ENCODE peak calls at places on chromosomes 16 and 17, in five cellular contexts. One of them, this sample, is unnamed.

GRCh38 chr17:45430738-45431530 is 1.7 kb downstream of the ARHGAP27 start:
- DNase-seq in H9: peak
- DNase-seq in H1: peak
- DNase-seq in mesenchymal stem cell: peak
- DNase-seq in trophoblast cell: peak
- DNase-seq in this sample: no peak

GRCh38 chr16:84726079-84726669 is 26.4 kb downstream of the USP10 start:
- DNase-seq in H9: peak
- DNase-seq in H1: peak
- DNase-seq in mesenchymal stem cell: peak
- DNase-seq in trophoblast cell: peak
- DNase-seq in this sample: peak

GRCh38 chr17:29068828-29069227 is 25.9 kb downstream of the PIPOX start:
- DNase-seq in H9: no peak
- DNase-seq in H1: no peak
- DNase-seq in mesenchymal stem cell: no peak
- DNase-seq in trophoblast cell: no peak
- DNase-seq in this sample: no peak

GRCh38 chr17:59427425-59427921 is 96.0 kb downstream of the YPEL2 start:
- DNase-seq in H9: no peak
- DNase-seq in H1: no peak
- DNase-seq in mesenchymal stem cell: peak
- DNase-seq in trophoblast cell: peak
- DNase-seq in this sample: no peak

GRCh38 chr16:13996778-13997288 is 74.3 kb upstream of the MRTFB start:
- DNase-seq in H9: no peak
- DNase-seq in H1: no peak
- DNase-seq in mesenchymal stem cell: no peak
- DNase-seq in trophoblast cell: no peak
- DNase-seq in this sample: no peak

GRCh38 chr17:61201211-61201610 is 198.4 kb upstream of the TBX2 start:
- DNase-seq in H9: no peak
- DNase-seq in H1: no peak
- DNase-seq in mesenchymal stem cell: peak
- DNase-seq in trophoblast cell: peak
- DNase-seq in this sample: no peak

GRCh38 chr17:50363217-50364060 is 9.5 kb downstream of the MRPL27 start:
- DNase-seq in H9: peak
- DNase-seq in H1: peak
- DNase-seq in mesenchymal stem cell: peak
- DNase-seq in trophoblast cell: no peak
- DNase-seq in this sample: peak

GRCh38 chr17:12966413-12966812 is 51.4 kb downstream of the ELAC2 start:
- DNase-seq in H9: no peak
- DNase-seq in H1: no peak
- DNase-seq in mesenchymal stem cell: no peak
- DNase-seq in trophoblast cell: no peak
- DNase-seq in this sample: no peak

GRCh38 chr16:4511441-4512082 is 27.0 kb downstream of the CDIP1 start:
- DNase-seq in H9: peak
- DNase-seq in H1: peak
- DNase-seq in mesenchymal stem cell: peak
- DNase-seq in trophoblast cell: peak
- DNase-seq in this sample: peak

GRCh38 chr16:3819741-3820724 is 60.5 kb downstream of the CREBBP start:
- DNase-seq in H9: no peak
- DNase-seq in H1: no peak
- DNase-seq in mesenchymal stem cell: peak
- DNase-seq in trophoblast cell: no peak
- DNase-seq in this sample: no peak

GRCh38 chr17:16870253-16871245 is 101.4 kb downstream of the TNFRSF13B start:
- DNase-seq in H9: peak
- DNase-seq in H1: no peak
- DNase-seq in mesenchymal stem cell: no peak
- DNase-seq in trophoblast cell: no peak
- DNase-seq in this sample: no peak

GRCh38 chr17:1907818-1908698 is 78.3 kb downstream of the RPA1 start:
- DNase-seq in H9: peak
- DNase-seq in H1: peak
- DNase-seq in mesenchymal stem cell: peak
- DNase-seq in trophoblast cell: no peak
- DNase-seq in this sample: peak

GRCh38 chr16:24652209-24652712 is 77.2 kb upstream of the TNRC6A start:
- DNase-seq in H9: no peak
- DNase-seq in H1: no peak
- DNase-seq in mesenchymal stem cell: no peak
- DNase-seq in trophoblast cell: no peak
- DNase-seq in this sample: no peak

GRCh38 chr16:30381351-30382041 is 865 bp downstream of the SEPTIN1 start:
- DNase-seq in H9: no peak
- DNase-seq in H1: no peak
- DNase-seq in mesenchymal stem cell: no peak
- DNase-seq in trophoblast cell: no peak
- DNase-seq in this sample: no peak

GRCh38 chr16:58418601-58419000 is 26.3 kb downstream of the GINS3 start:
- DNase-seq in H9: no peak
- DNase-seq in H1: no peak
- DNase-seq in mesenchymal stem cell: no peak
- DNase-seq in trophoblast cell: no peak
- DNase-seq in this sample: no peak

GRCh38 chr16:23079683-23080221 is 69.5 kb downstream of the USP31 start:
- DNase-seq in H9: no peak
- DNase-seq in H1: no peak
- DNase-seq in mesenchymal stem cell: no peak
- DNase-seq in trophoblast cell: no peak
- DNase-seq in this sample: no peak

GRCh38 chr17:9256944-9257629 is 235.8 kb downstream of the NTN1 start:
- DNase-seq in H9: no peak
- DNase-seq in H1: no peak
- DNase-seq in mesenchymal stem cell: peak
- DNase-seq in trophoblast cell: peak
- DNase-seq in this sample: no peak

GRCh38 chr16:84340305-84341040 is 27.9 kb upstream of the ATP2C2 start:
- DNase-seq in H9: no peak
- DNase-seq in H1: no peak
- DNase-seq in mesenchymal stem cell: no peak
- DNase-seq in trophoblast cell: peak
- DNase-seq in this sample: no peak

GRCh38 chr17:27659685-27660084 is 28.7 kb downstream of the LGALS9 start:
- DNase-seq in H9: no peak
- DNase-seq in H1: no peak
- DNase-seq in mesenchymal stem cell: no peak
- DNase-seq in trophoblast cell: no peak
- DNase-seq in this sample: no peak

GRCh38 chr17:48752399-48753288 is 24.1 kb upstream of the HOXB13 start:
- DNase-seq in H9: peak
- DNase-seq in H1: no peak
- DNase-seq in mesenchymal stem cell: no peak
- DNase-seq in trophoblast cell: no peak
- DNase-seq in this sample: no peak

GRCh38 chr16:57618306-57619132 is 9.9 kb upstream of the ADGRG1 start:
- DNase-seq in H9: peak
- DNase-seq in H1: peak
- DNase-seq in mesenchymal stem cell: no peak
- DNase-seq in trophoblast cell: peak
- DNase-seq in this sample: no peak

DNA sequence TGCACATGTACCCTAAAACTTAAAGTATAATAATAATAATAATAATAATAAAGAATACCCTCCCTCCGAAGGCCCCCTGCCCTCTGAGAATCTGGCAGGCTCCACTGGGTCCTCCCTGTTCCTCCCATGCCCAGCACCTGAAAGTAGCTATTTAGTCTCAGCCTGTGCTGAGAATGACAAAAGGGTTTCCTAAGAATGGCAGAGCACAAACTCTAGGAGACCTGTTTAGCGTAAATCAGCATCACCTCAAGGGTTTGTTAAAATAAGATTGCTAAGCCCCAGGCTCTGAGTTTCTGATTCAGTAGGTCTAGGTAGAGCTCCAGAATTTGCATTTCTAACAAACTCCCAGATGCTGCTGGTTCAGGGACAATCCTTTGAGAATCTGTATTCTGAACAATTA is 606.8 kb upstream of the CDH11 start:
- DNase-seq in H9: no peak
- DNase-seq in H1: no peak
- DNase-seq in mesenchymal stem cell: no peak
- DNase-seq in trophoblast cell: no peak
- DNase-seq in this sample: no peak
- H2BK12ac ChIP-seq in H9: no peak
- H2BK12ac ChIP-seq in H1: no peak
- H2BK12ac ChIP-seq in mesenchymal stem cell: no peak
- H2BK12ac ChIP-seq in trophoblast cell: no peak
- H2BK12ac ChIP-seq in this sample: no peak

GRCh38 chr16:46972971-46973456 is 460 bp downstream of the DNAJA2 start:
- DNase-seq in H9: peak
- DNase-seq in H1: peak
- DNase-seq in mesenchymal stem cell: peak
- DNase-seq in trophoblast cell: peak
- DNase-seq in this sample: peak
- H3K18ac ChIP-seq in H9: peak
- H3K18ac ChIP-seq in H1: peak
- H3K18ac ChIP-seq in mesenchymal stem cell: peak
- H3K18ac ChIP-seq in trophoblast cell: peak
- H3K18ac ChIP-seq in this sample: peak

DNA sequence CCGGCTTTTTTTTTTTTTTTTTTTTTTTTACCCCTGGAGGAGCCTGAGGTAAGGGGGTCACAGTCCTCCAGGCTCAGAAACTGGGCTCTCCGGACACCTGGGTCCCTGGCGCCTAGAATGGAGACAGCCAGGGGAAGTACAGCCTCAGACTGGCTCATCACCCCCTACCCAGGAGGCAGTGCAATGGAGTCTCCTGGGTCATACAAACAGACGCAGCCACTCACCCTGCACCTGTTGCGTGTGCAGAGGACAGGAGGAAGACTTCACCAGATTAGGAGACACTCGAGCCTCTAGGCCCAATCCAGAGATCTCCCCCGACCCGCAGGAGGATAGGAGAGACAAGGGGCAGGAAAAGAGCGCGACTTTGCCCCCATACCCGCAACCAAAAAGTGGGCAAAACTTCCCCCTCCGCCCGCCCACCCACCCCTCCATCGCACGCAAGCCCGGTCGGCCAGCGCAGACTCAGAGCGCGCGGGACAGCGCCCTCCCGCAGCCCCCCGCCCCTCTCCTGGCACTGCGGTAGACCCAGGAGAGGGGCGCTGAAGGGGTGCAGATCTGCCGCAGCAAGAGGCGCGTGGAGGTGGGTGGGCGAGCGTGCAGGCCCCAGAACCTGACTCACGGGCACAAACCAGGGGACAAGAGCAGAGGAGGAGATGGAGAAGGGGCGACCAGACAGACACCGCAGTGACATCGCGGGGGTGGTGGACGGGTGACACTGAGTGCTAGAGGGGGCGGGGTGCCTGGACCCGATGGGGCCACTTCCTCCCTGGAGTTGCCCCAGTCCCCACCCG is 900 bp downstream of the HAP1 start:
- DNase-seq in H9: peak
- DNase-seq in H1: no peak
- DNase-seq in mesenchymal stem cell: no peak
- DNase-seq in trophoblast cell: no peak
- DNase-seq in this sample: no peak
- H2BK12ac ChIP-seq in H9: no peak
- H2BK12ac ChIP-seq in H1: no peak
- H2BK12ac ChIP-seq in mesenchymal stem cell: no peak
- H2BK12ac ChIP-seq in trophoblast cell: no peak
- H2BK12ac ChIP-seq in this sample: no peak

GRCh38 chr16:88030498-88030897 is 79.3 kb downstream of the BANP start:
- DNase-seq in H9: no peak
- DNase-seq in H1: no peak
- DNase-seq in mesenchymal stem cell: no peak
- DNase-seq in trophoblast cell: no peak
- DNase-seq in this sample: no peak

GRCh38 chr16:88035292-88035691 is 84.1 kb downstream of the BANP start:
- DNase-seq in H9: no peak
- DNase-seq in H1: no peak
- DNase-seq in mesenchymal stem cell: peak
- DNase-seq in trophoblast cell: no peak
- DNase-seq in this sample: no peak

GRCh38 chr16:88039591-88039990 is 88.4 kb downstream of the BANP start:
- DNase-seq in H9: no peak
- DNase-seq in H1: no peak
- DNase-seq in mesenchymal stem cell: no peak
- DNase-seq in trophoblast cell: no peak
- DNase-seq in this sample: no peak

DNA sequence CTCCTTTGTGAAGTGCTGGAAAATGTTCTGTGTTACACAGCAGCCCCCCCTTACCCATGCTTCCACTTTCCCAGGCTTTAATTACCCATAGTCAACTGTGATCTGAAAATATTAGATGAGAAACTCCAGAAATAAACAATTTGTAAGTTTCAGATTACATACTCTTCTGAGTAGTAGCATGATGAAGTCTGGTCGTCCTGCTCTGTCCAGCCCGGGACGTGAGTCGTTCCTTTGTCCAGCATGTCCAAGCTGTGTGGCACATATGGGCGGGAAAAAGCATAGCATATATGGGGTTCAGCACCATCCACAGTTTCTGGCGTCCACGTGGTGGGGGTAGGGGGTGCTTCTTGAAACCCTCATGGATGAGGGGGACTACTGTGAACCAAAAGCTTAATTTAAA is 83.5 kb downstream of the BANP start:
- DNase-seq in H9: no peak
- DNase-seq in H1: no peak
- DNase-seq in mesenchymal stem cell: peak
- DNase-seq in trophoblast cell: no peak
- DNase-seq in this sample: no peak
- H3K18ac ChIP-seq in H9: no peak
- H3K18ac ChIP-seq in H1: no peak
- H3K18ac ChIP-seq in mesenchymal stem cell: no peak
- H3K18ac ChIP-seq in trophoblast cell: no peak
- H3K18ac ChIP-seq in this sample: no peak

DNA sequence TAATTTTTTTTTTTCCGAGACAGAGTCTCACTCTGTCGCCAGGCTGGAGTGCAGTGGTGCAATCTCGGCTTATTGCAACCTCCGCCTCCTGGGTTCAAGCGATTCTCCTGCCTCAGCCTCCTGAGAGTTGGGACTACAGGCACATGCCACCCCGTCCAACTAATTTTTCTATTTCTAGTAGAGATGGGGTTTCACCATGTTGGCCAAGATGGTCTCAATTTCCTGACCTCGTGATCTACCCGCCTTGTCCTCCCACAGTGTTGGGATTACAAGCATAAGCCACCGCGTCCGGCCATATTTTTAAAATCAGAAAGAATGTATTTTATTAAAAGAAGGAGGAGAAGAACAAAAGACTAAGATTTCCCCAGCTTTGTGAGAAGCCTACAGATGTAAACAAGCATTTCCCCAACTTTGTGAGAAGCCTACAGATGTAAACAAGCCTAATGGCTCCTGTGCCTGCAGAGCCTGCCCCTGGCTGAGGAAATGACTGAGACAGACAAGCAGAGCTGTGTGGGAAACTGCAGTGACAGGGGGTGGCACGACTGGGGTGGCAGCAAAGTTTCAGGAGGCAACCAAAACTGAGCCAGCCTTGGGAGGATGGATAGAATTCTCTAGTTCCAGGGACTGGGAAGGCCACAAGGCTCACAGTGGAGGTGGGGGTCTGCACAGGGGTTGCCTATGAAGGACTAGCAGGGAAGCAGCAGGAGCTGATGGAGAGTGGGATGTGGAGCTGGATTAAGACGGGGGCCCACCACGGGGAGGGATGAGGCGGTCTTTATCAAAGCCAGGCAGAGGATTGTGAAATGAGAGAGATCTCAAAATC is 22.9 kb downstream of the TOP3A start:
- DNase-seq in H9: no peak
- DNase-seq in H1: no peak
- DNase-seq in mesenchymal stem cell: no peak
- DNase-seq in trophoblast cell: no peak
- DNase-seq in this sample: no peak
- H2BK12ac ChIP-seq in H9: no peak
- H2BK12ac ChIP-seq in H1: no peak
- H2BK12ac ChIP-seq in mesenchymal stem cell: no peak
- H2BK12ac ChIP-seq in trophoblast cell: no peak
- H2BK12ac ChIP-seq in this sample: no peak